ENCODE peak calls at places on chromosomes 5 and 9, in five cellular contexts. L is CD4-positive, alpha-beta T cell; Z is NCI-H2029 treated with DMSO at 0.1 percent for 48 hours; E is progenitor cell of endocrine pancreas; B is stimulated activated CD4-positive, alpha-beta T cell treated with anti-CD3 and anti-CD28 coated beads, Interleukin-4, amount 100 ng/mL, for 1 hour. N is an unnamed sample.

GRCh38 chr9:99778308-99778707 is 43.4 kb upstream of the NR4A3 start:
- DNase-seq in E (no peak), Z (no peak), B (no peak), L (no peak), N (no peak)

GRCh38 chr5:27944471-27944870 is 906.1 kb upstream of the CDH9 start:
- DNase-seq in B (no peak), Z (no peak), L (no peak), E (no peak), N (no peak)

GRCh38 chr5:147575598-147575997 is 65.7 kb upstream of the DPYSL3 start:
- DNase-seq in B (no peak), E (no peak), Z (no peak), L (no peak), N (no peak)

GRCh38 chr9:129995409-129996160 is 47.4 kb downstream of the FNBP1 start:
- DNase-seq in L (no peak), B (no peak), E (no peak), Z (no peak), N (no peak)

GRCh38 chr5:76376141-76376900 is 26.8 kb upstream of the IQGAP2 start:
- DNase-seq in B (no peak), Z (no peak), L (no peak), E (no peak), N (no peak)

GRCh38 chr5:2125163-2125900 is 242.6 kb upstream of the IRX4 start:
- DNase-seq in B (no peak), Z (no peak), E (no peak), L (no peak), N (no peak)

GRCh38 chr5:78640622-78641021 is 8.0 kb downstream of the LHFPL2 start:
- DNase-seq in B (no peak), E (no peak), Z (no peak), L (no peak), N (no peak)

GRCh38 chr5:148938535-148938907 is 112.1 kb downstream of the ADRB2 start:
- DNase-seq in E (no peak), B (no peak), L (no peak), Z (no peak), N (no peak)

GRCh38 chr5:82613886-82614285 is 335.7 kb upstream of the RPS23 start:
- DNase-seq in B (no peak), Z (no peak), E (no peak), L (no peak), N (no peak)

N was measured in DMS153.